ENCODE peak calls at places on chromosome 5, in ten cellular contexts. E, D, J, S, Q, A, C, F, Z and N are unnamed samples.

GRCh38 chr5:39175273-39175955 is 43.9 kb downstream of the FYB1 start:
- DNase-seq in E (peak; percentile 26), D (no peak), J (no peak), S (peak; percentile 11), Q (no peak), A (no peak), C (no peak), F (peak; percentile 15), Z (no peak), N (no peak)

GRCh38 chr5:150600951-150601773 is 39.3 kb upstream of the SYNPO start:
- DNase-seq in E (no peak), D (no peak), J (no peak), S (no peak), Q (peak; percentile 26), A (no peak), C (no peak), F (peak; percentile 62), Z (no peak), N (no peak)

GRCh38 chr5:97078958-97079357 is 63.5 kb downstream of the LIX1 start:
- DNase-seq in E (no peak), D (no peak), J (no peak), S (peak; percentile 17), Q (no peak), A (no peak), C (no peak), F (no peak), Z (no peak), N (no peak)

GRCh38 chr5:156094001-156094400 is 233.0 kb upstream of the SGCD start:
- DNase-seq in E (no peak), D (no peak), J (no peak), S (no peak), Q (no peak), A (no peak), C (no peak), F (peak; percentile 17), Z (no peak), N (no peak)

GRCh38 chr5:79243224-79243623 is 7.3 kb downstream of the JMY start:
- DNase-seq in E (no peak), D (no peak), J (no peak), S (no peak), Q (no peak), A (no peak), C (no peak), F (no peak), Z (no peak), N (no peak)

GRCh38 chr5:178356459-178356872 is 123.9 kb upstream of the PHYKPL start:
- DNase-seq in E (no peak), D (no peak), J (no peak), S (no peak), Q (no peak), A (no peak), C (no peak), F (peak; percentile 84), Z (no peak), N (no peak)

GRCh38 chr5:132487095-132487428 is 3.5 kb downstream of the IRF1 start:
- DNase-seq in E (no peak), D (no peak), J (no peak), S (no peak), Q (no peak), A (no peak), C (no peak), F (no peak), Z (no peak), N (no peak)

GRCh38 chr5:104443706-104444105 is 881.1 kb upstream of the NUDT12 start:
- DNase-seq in E (no peak), D (no peak), J (no peak), S (no peak), Q (no peak), A (no peak), C (no peak), F (no peak), Z (no peak), N (no peak)

GRCh38 chr5:180090769-180091546 is 19.4 kb upstream of the RNF130 start:
- DNase-seq in E (no peak), D (peak; percentile 17), J (peak; percentile 31), S (no peak), Q (peak; percentile 63), A (no peak), C (peak; percentile 57), F (peak; percentile 77), Z (no peak), N (peak; percentile 25)

GRCh38 chr5:140321796-140322195 is 18.9 kb upstream of the PFDN1 start:
- DNase-seq in E (no peak), D (no peak), J (no peak), S (peak; percentile 51), Q (no peak), A (no peak), C (no peak), F (no peak), Z (no peak), N (no peak)

GRCh38 chr5:134594797-134595457 is 37.7 kb downstream of the SAR1B start:
- DNase-seq in E (no peak), D (no peak), J (no peak), S (peak; percentile 86), Q (no peak), A (no peak), C (no peak), F (no peak), Z (no peak), N (no peak)

GRCh38 chr5:73751254-73751914 is 125.4 kb downstream of the ARHGEF28 start:
- DNase-seq in E (no peak), D (no peak), J (no peak), S (peak; percentile 59), Q (no peak), A (no peak), C (no peak), F (no peak), Z (no peak), N (no peak)

GRCh38 chr5:10023494-10023893 is 226.2 kb downstream of the ATPSCKMT start:
- DNase-seq in E (no peak), D (no peak), J (no peak), S (no peak), Q (no peak), A (no peak), C (no peak), F (no peak), Z (no peak), N (no peak)

GRCh38 chr5:892390-893136 is at the start of the genes BRD9 and TRIP13:
- DNase-seq in E (peak; percentile 67), D (peak; percentile 91), J (peak; percentile 75), S (peak; percentile 86), Q (peak; percentile 89), A (peak; percentile 79), C (peak; percentile 91), F (peak; percentile 99), Z (peak; percentile 74), N (peak; percentile 54)

GRCh38 chr5:73233461-73234151 is 60.6 kb downstream of the TMEM174 start:
- DNase-seq in E (no peak), D (no peak), J (no peak), S (no peak), Q (no peak), A (no peak), C (no peak), F (peak; percentile 83), Z (no peak), N (no peak)